ENCODE peak calls at places on chromosome 10, in seven cellular contexts. F is suprapubic skin, P is neural progenitor cell, B is NCI-H524 treated with DMSO at 0.1 percent for 48 hours, J is AG04450, Y is cardiac muscle cell, C is fibroblast of pulmonary artery. D is an unnamed sample.

GRCh38 chr10:93261961-93262610 is 188.4 kb downstream of the CYP26A1 start:
- DNase-seq in F (no peak), P (no peak), B (no peak), J (no peak), Y (peak), C (peak), D (no peak)

GRCh38 chr10:23422003-23422411 is 16.9 kb upstream of the OTUD1 start:
- DNase-seq in F (no peak), P (no peak), B (no peak), J (no peak), Y (no peak), C (no peak), D (no peak)

GRCh38 chr10:14556285-14556956 is 218.3 kb downstream of the FAM107B start:
- DNase-seq in F (no peak), P (peak), B (no peak), J (no peak), Y (no peak), C (no peak), D (no peak)

GRCh38 chr10:67115972-67116371 is 190.1 kb downstream of the LRRTM3 start:
- DNase-seq in F (no peak), P (no peak), B (no peak), J (no peak), Y (no peak), C (peak), D (no peak)

GRCh38 chr10:103660364-103661197 is 167.1 kb downstream of the NEURL1 start:
- DNase-seq in F (no peak), P (no peak), B (no peak), J (no peak), Y (peak), C (peak), D (no peak)

GRCh38 chr10:43387678-43388032 is 16.2 kb downstream of the FXYD4 start:
- DNase-seq in F (no peak), P (no peak), B (no peak), J (no peak), Y (no peak), C (no peak), D (no peak)

GRCh38 chr10:124525751-124526600 is 64.4 kb downstream of the LHPP start:
- DNase-seq in F (no peak), P (no peak), B (no peak), J (no peak), Y (no peak), C (no peak), D (no peak)

GRCh38 chr10:110540038-110540437 is 27.5 kb upstream of the SMC3 start:
- DNase-seq in F (no peak), P (no peak), B (no peak), J (no peak), Y (no peak), C (no peak), D (no peak)

GRCh38 chr10:7354330-7355047 is 56.3 kb downstream of the SFMBT2 start:
- DNase-seq in F (no peak), P (no peak), B (no peak), J (peak), Y (peak), C (peak), D (no peak)

GRCh38 chr10:124403548-124403947 is 15.2 kb downstream of the OAT start:
- DNase-seq in F (no peak), P (peak), B (peak), J (peak), Y (peak), C (peak), D (peak)

GRCh38 chr10:103619424-103620356 is 126.2 kb downstream of the NEURL1 start:
- DNase-seq in F (no peak), P (no peak), B (no peak), J (no peak), Y (no peak), C (no peak), D (no peak)

GRCh38 chr10:56728349-56728748 is 367.3 kb upstream of the ZWINT start:
- DNase-seq in F (no peak), P (no peak), B (no peak), J (no peak), Y (no peak), C (no peak), D (no peak)

GRCh38 chr10:44293842-44294241 is 91.1 kb downstream of the CXCL12 start:
- DNase-seq in F (no peak), P (no peak), B (no peak), J (peak), Y (peak), C (peak), D (no peak)

GRCh38 chr10:71239131-71239915 is 27.0 kb downstream of the UNC5B start:
- DNase-seq in F (no peak), P (no peak), B (no peak), J (no peak), Y (no peak), C (no peak), D (no peak)

GRCh38 chr10:73060738-73061635 is 35.7 kb downstream of the P4HA1 start:
- DNase-seq in F (no peak), P (peak), B (no peak), J (no peak), Y (peak), C (peak), D (peak)